ENCODE peak calls at places on chromosomes 4 and X, in five cellular contexts. H is gastrocnemius medialis, J is lower lobe of right lung, T is upper lobe of left lung, M is left lung. C is an unnamed sample.
A peak's percentile ranks its signal among the peaks of the same experiment; 100 is the strongest.

GRCh38 chrX:16745659-16746058 is 26.2 kb downstream of the SYAP1 start:
- ATAC-seq in M (no peak), H (no peak), T (no peak), J (no peak), C (no peak)

GRCh38 chr4:7210818-7211217 is 18.5 kb downstream of the SORCS2 start:
- ATAC-seq in M (peak; percentile 36), H (no peak), T (no peak), J (no peak), C (no peak)

GRCh38 chr4:2586502-2586901 is 50.1 kb downstream of the FAM193A start:
- ATAC-seq in T (no peak), J (no peak), M (no peak), H (no peak), C (no peak)

GRCh38 chr4:121306932-121307331 is 73.9 kb downstream of the QRFPR start:
- ATAC-seq in J (no peak), H (no peak), T (no peak), M (no peak), C (no peak)

GRCh38 chr4:142356797-142357196 is 489.3 kb downstream of the INPP4B start:
- ATAC-seq in T (no peak), M (no peak), H (no peak), J (no peak), C (no peak)

GRCh38 chr4:53205970-53206369 is 159.9 kb downstream of the SCFD2 start:
- ATAC-seq in J (no peak), M (no peak), T (no peak), H (no peak), C (no peak)

GRCh38 chr4:81905966-81906365 is 434.3 kb upstream of the RASGEF1B start:
- ATAC-seq in H (no peak), J (no peak), T (no peak), M (no peak), C (no peak)

GRCh38 chr4:2511645-2512131 is 24.8 kb upstream of the FAM193A start:
- ATAC-seq in J (no peak), M (no peak), H (no peak), T (no peak), C (no peak)

GRCh38 chrX:133183806-133184205 is 34.3 kb downstream of the TFDP3 start:
- ATAC-seq in J (no peak), H (no peak), T (no peak), M (no peak), C (no peak)

GRCh38 chrX:24646745-24647182 is 383 bp downstream of the PCYT1B start:
- ATAC-seq in J (no peak), H (no peak), T (peak; percentile 26), M (peak; percentile 32), C (peak; percentile 28)

GRCh38 chrX:131650637-131651410 is 107.0 kb downstream of the OR13H1 start:
- ATAC-seq in H (no peak), T (no peak), M (no peak), J (no peak), C (no peak)

GRCh38 chr4:119589165-119589564 is 39.4 kb downstream of the PDE5A start:
- ATAC-seq in M (no peak), H (peak; percentile 99), T (no peak), J (no peak), C (no peak)

GRCh38 chrX:55919367-55920221 is 202.0 kb downstream of the RRAGB start:
- ATAC-seq in H (no peak), T (no peak), M (no peak), J (no peak), C (no peak)

GRCh38 chrX:68834371-68835103 is 5.7 kb downstream of the EFNB1 start:
- ATAC-seq in T (no peak), H (no peak), M (no peak), J (no peak), C (no peak)

GRCh38 chr4:48025005-48025404 is 8.4 kb downstream of the NIPAL1 start:
- ATAC-seq in T (no peak), J (peak; percentile 49), H (no peak), M (peak; percentile 82), C (no peak)

GRCh38 chr4:186132577-186133277 is 28.2 kb downstream of the FAM149A start:
- ATAC-seq in M (peak; percentile 90), T (no peak), J (peak; percentile 66), H (no peak), C (no peak)

GRCh38 chr4:108272566-108272965 is 103.8 kb upstream of the LEF1 start:
- ATAC-seq in M (no peak), H (no peak), T (no peak), J (no peak), C (no peak)

GRCh38 chr4:161555689-161556660 is 607.8 kb downstream of the FSTL5 start:
- ATAC-seq in J (no peak), H (no peak), M (no peak), T (no peak), C (no peak)

GRCh38 chrX:43581167-43581566 is 74.9 kb upstream of the MAOA start:
- ATAC-seq in T (no peak), J (no peak), H (no peak), M (no peak), C (no peak)

GRCh38 chr4:119080721-119081541 is 54.7 kb upstream of the MYOZ2 start:
- ATAC-seq in T (no peak), H (no peak), M (no peak), J (no peak), C (no peak)

GRCh38 chrX:155005190-155005589 is 17.3 kb downstream of the F8 start:
- ATAC-seq in T (no peak), M (no peak), H (no peak), J (no peak), C (no peak)

GRCh38 chrX:17027931-17028330 is 81.5 kb downstream of the REPS2 start:
- ATAC-seq in H (no peak), J (no peak), T (no peak), M (no peak), C (no peak)

GRCh38 chr4:138235419-138235952 is 6.7 kb downstream of the SLC7A11 start:
- ATAC-seq in M (peak; percentile 48), J (no peak), H (no peak), T (no peak), C (peak; percentile 36)

GRCh38 chr4:184463158-184463557 is 11.2 kb downstream of the IRF2 start:
- ATAC-seq in M (no peak), H (no peak), T (no peak), J (no peak), C (no peak)

GRCh38 chrX:66918511-66918910 is 279.6 kb upstream of the EDA2R start:
- ATAC-seq in J (no peak), H (no peak), T (no peak), M (no peak), C (no peak)

GRCh38 chrX:2583194-2584162 is 82.7 kb upstream of the DHRSX start:
- ATAC-seq in T (no peak), M (no peak), H (no peak), J (peak; percentile 29), C (no peak)

GRCh38 chr4:72690782-72691181 is 121.8 kb upstream of the ADAMTS3 start:
- ATAC-seq in T (no peak), J (no peak), H (no peak), M (no peak), C (no peak)

GRCh38 chr4:182895791-182896292 is 21.3 kb downstream of the DCTD start:
- ATAC-seq in T (no peak), H (no peak), J (peak; percentile 32), M (peak; percentile 56), C (no peak)

GRCh38 chrX:14697453-14697852 is 168.1 kb downstream of the GLRA2 start:
- ATAC-seq in T (no peak), M (peak; percentile 24), H (no peak), J (no peak), C (no peak)

GRCh38 chrX:43002526-43003203 is 224.7 kb upstream of the PPP1R2C start:
- ATAC-seq in H (no peak), T (no peak), M (no peak), J (no peak), C (no peak)

GRCh38 chr4:23921993-23922392 is 32.1 kb upstream of the PPARGC1A start:
- ATAC-seq in M (no peak), H (no peak), J (no peak), T (no peak), C (no peak)

GRCh38 chr4:23920296-23920695 is 30.4 kb upstream of the PPARGC1A start:
- ATAC-seq in H (no peak), J (no peak), T (no peak), M (no peak), C (no peak)

GRCh38 chr4:23920716-23921446 is 31.0 kb upstream of the PPARGC1A start:
- ATAC-seq in J (no peak), M (no peak), H (peak; percentile 32), T (no peak), C (no peak)

GRCh38 chr4:23922535-23923115 is 32.8 kb upstream of the PPARGC1A start:
- ATAC-seq in J (no peak), M (no peak), T (no peak), H (no peak), C (no peak)

DNA sequence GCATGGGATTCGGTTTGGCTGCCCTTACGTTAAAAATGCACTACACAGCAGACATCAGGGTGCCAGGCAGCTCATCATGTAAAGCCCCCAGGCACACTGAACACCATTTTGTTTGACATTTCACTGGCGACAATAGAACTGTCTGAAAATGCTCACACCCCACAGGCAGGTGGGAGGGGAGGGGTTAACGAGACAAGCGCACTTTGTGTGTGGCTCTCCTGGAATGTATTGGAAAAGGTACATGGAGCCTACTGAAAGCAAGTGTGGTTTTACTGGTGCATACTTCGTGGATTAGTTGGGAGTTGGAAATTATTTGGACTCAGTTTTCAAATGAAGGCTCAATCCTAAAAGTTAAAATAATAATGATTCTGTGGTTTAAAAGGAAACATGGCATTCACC is 31.6 kb upstream of the PPARGC1A start:
- ATAC-seq in H (no peak), M (no peak), T (no peak), J (no peak), C (no peak)
- H3K27ac ChIP-seq in H (no peak overlapping the region), M (no peak overlapping the region), T (no peak overlapping the region), J (no peak overlapping the region), C (no peak overlapping the region)

DNA sequence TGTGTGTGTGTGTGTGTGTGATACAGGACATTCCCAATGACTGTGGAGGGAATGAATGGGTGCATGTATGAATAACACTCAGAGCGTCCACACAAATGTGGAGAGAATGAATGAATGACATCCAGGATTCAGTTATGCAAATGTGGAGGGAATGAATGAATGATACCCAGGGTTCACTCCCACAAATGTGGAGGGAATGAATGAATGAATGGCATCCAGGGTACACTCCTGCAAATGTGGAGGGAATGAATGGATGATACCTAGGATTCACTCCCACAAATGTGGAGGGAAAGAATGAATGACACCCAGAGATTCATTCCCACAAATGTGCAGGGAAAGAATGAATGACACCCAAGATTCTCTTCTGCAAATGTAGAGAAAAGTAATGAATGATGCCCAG is 36.0 kb upstream of the ASMTL start:
- ATAC-seq in M (no peak), J (no peak), H (no peak), T (no peak), C (no peak)
- H3K4me1 ChIP-seq in M (no peaks in the 10 kb centered on the region), J (peaks cover 3% of the 10 kb centered on the region), H (no peaks in the 10 kb centered on the region), T (no peaks in the 10 kb centered on the region), C (peaks cover 2% of the 10 kb centered on the region)

DNA sequence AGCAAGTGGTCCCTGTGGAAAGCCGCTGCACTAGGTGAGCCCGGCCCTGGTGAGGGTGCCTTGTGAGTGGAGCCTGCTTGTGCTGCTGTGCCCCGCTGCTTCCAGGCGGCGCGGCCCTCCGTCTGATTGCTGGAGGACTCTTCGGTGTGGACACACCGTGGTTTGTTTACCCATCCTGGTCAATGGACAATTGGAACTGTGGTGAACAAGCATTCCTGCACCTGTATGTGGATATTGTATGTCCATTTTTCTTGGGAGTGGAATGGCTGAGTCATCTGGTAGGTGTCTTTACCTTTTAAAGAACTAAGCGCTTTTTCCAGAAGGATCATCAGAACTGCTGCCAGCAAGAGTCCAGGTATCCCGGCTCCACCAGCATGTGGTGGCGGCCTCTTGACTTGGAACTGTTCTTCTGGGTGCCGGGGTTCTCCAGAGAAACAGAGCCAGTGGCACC is 15.6 kb downstream of the MAEA start:
- ATAC-seq in H (no peak), J (no peak), M (no peak), T (no peak), C (no peak)
- H3K27ac ChIP-seq in H (no peak overlapping the region), J (no peak overlapping the region), M (no peak overlapping the region), T (peak overlapping the region; percentile 30), C (no peak overlapping the region)

GRCh38 chr4:152104846-152105462 is 344.1 kb upstream of the GATB start:
- ATAC-seq in T (no peak), H (no peak), M (no peak), J (no peak), C (no peak)
- H3K4me1 ChIP-seq in T (no peaks in the 10 kb centered on the region), H (no peaks in the 10 kb centered on the region), M (peaks cover 8% of the 10 kb centered on the region), J (peaks cover 10% of the 10 kb centered on the region), C (peaks cover 43% of the 10 kb centered on the region)

C was measured in gastroesophageal sphincter.